ENCODE peak calls at places on chromosome 20, in five cellular contexts. Y, C, R, N and W are unnamed samples.

GRCh38 chr20:41175727-41176330 is 38.5 kb downstream of the PLCG1 start:
- DNase-seq in Y (no peak), R (no peak), N (no peak), C (no peak), W (no peak)

GRCh38 chr20:346640-347316 is at the start of gene NRSN2:
- DNase-seq in R (peak; percentile 56), Y (no peak), C (no peak), N (peak; percentile 34), W (no peak)

GRCh38 chr20:53711333-53712211 is 117.9 kb upstream of the ZNF217 start:
- DNase-seq in N (no peak), Y (no peak), C (no peak), R (no peak), W (no peak)

GRCh38 chr20:38278150-38278549 is 17.6 kb upstream of the KIAA1755 start:
- DNase-seq in C (no peak), N (no peak), Y (no peak), R (no peak), W (no peak)

GRCh38 chr20:20364016-20364746 is 3.7 kb upstream of the INSM1 start:
- DNase-seq in N (no peak), Y (no peak), C (no peak), R (no peak), W (no peak)

GRCh38 chr20:36544134-36545018 is 3.1 kb downstream of the MYL9 start:
- DNase-seq in N (no peak), Y (no peak), C (no peak), R (peak; percentile 22), W (no peak)

GRCh38 chr20:54234991-54235390 is 27.1 kb downstream of the PFDN4 start:
- DNase-seq in N (no peak), Y (no peak), R (no peak), C (no peak), W (no peak)

GRCh38 chr20:47021850-47022249 is 127.2 kb downstream of the EYA2 start:
- DNase-seq in N (no peak), R (no peak), Y (no peak), C (no peak), W (no peak)

GRCh38 chr20:36925234-36925633 is 26.3 kb downstream of the SAMHD1 start:
- DNase-seq in Y (no peak), C (no peak), R (no peak), N (no peak), W (no peak)

GRCh38 chr20:36086767-36087166 is 67.8 kb upstream of the EPB41L1 start:
- DNase-seq in C (no peak), N (no peak), R (peak; percentile 35), Y (no peak), W (no peak)

GRCh38 chr20:32378461-32378860 is 20.3 kb downstream of the ASXL1 start:
- DNase-seq in C (no peak), Y (no peak), R (no peak), N (no peak), W (no peak)

GRCh38 chr20:16412896-16413295 is 160.4 kb downstream of the KIF16B start:
- DNase-seq in C (no peak), R (no peak), N (no peak), Y (no peak), W (no peak)

GRCh38 chr20:13638162-13638495 is 603 bp downstream of the TASP1 start:
- DNase-seq in Y (no peak), R (peak; percentile 15), C (no peak), N (no peak), W (no peak)

GRCh38 chr20:50690979-50691584 is at the start of gene RIPOR3:
- DNase-seq in Y (no peak), R (no peak), N (no peak), C (no peak), W (no peak)

GRCh38 chr20:59222982-59223610 is 59.5 kb downstream of the ZNF831 start:
- DNase-seq in Y (no peak), C (no peak), N (no peak), R (no peak), W (no peak)

GRCh38 chr20:57224641-57225138 is 41.8 kb downstream of the BMP7 start:
- DNase-seq in N (no peak), Y (no peak), C (no peak), R (no peak), W (no peak)

GRCh38 chr20:1323256-1323655 is 5.7 kb downstream of the SDCBP2 start:
- DNase-seq in R (no peak), Y (no peak), C (no peak), N (no peak), W (no peak)

GRCh38 chr20:51335329-51335841 is 207.1 kb downstream of the NFATC2 start:
- DNase-seq in C (no peak), Y (no peak), R (no peak), N (no peak), W (no peak)

GRCh38 chr20:4076671-4077070 is 61.3 kb upstream of the RNF24 start:
- DNase-seq in R (peak; percentile 62), C (no peak), Y (no peak), N (no peak), W (no peak)

GRCh38 chr20:37711987-37712961 is 18.4 kb downstream of the CTNNBL1 start:
- DNase-seq in Y (no peak), R (no peak), C (no peak), N (no peak), W (no peak)

GRCh38 chr20:44658810-44659209 is 7.3 kb upstream of the ADA start:
- DNase-seq in R (no peak), C (no peak), Y (no peak), N (no peak), W (no peak)

GRCh38 chr20:1178623-1179022 is 6.2 kb downstream of the TMEM74B start:
- DNase-seq in R (no peak), Y (no peak), C (no peak), N (no peak), W (no peak)

GRCh38 chr20:1619861-1620444 is at the start of gene SIRPB1:
- DNase-seq in R (no peak), N (no peak), C (no peak), Y (no peak), W (no peak)

GRCh38 chr20:51586005-51586440 is 43.5 kb upstream of the NFATC2 start:
- DNase-seq in R (peak; percentile 25), Y (no peak), N (no peak), C (no peak), W (no peak)

GRCh38 chr20:60104980-60105379 is 146.8 kb downstream of the CDH26 start:
- DNase-seq in N (no peak), R (no peak), C (no peak), Y (no peak), W (no peak)

GRCh38 chr20:59923514-59923913 is 9.9 kb downstream of the SYCP2 start:
- DNase-seq in R (no peak), C (no peak), N (no peak), Y (no peak), W (no peak)

GRCh38 chr20:62900052-62900691 is 26.1 kb downstream of the DIDO1 start:
- DNase-seq in R (peak; percentile 43), C (peak; percentile 39), Y (peak; percentile 68), N (peak; percentile 65), W (peak; percentile 80)

GRCh38 chr20:2986466-2986865 is 57.0 kb upstream of the GNRH2 start:
- DNase-seq in R (no peak), N (no peak), C (no peak), Y (no peak), W (no peak)